ENCODE peak calls at places on chromosomes 7 and 10, in five cellular contexts. K is CD8-positive, alpha-beta T cell; R is endodermal cell; E is BJ; N is A549. O is an unnamed sample.

GRCh38 chr10:33337335-33337854 is 2.9 kb upstream of the NRP1 start:
- DNase-seq in K (no peak), R (peak; percentile 62), E (no peak), N (peak; percentile 48), O (no peak)

GRCh38 chr7:96327429-96327828 is 5.5 kb upstream of the SLC25A13 start:
- DNase-seq in K (no peak), R (no peak), E (no peak), N (no peak), O (no peak)

GRCh38 chr7:144001543-144001942 is 1.4 kb downstream of the OR6B1 start:
- DNase-seq in K (no peak), R (no peak), E (no peak), N (no peak), O (no peak)

GRCh38 chr7:50599385-50599784 is 34.2 kb upstream of the DDC start:
- DNase-seq in K (no peak), R (no peak), E (no peak), N (no peak), O (no peak)

GRCh38 chr7:127718325-127718724 is 66.3 kb downstream of the SND1 start:
- DNase-seq in K (no peak), R (no peak), E (no peak), N (no peak), O (no peak)

GRCh38 chr10:49222170-49222569 is 34.0 kb upstream of the TMEM273 start:
- DNase-seq in K (no peak), R (no peak), E (no peak), N (peak; percentile 10), O (no peak)

GRCh38 chr7:155803418-155804376 is 8.6 kb downstream of the SHH start:
- DNase-seq in K (no peak), R (peak; percentile 90), E (no peak), N (peak; percentile 64), O (no peak)

GRCh38 chr7:132939495-132939894 is 142.4 kb downstream of the CHCHD3 start:
- DNase-seq in K (no peak), R (no peak), E (no peak), N (no peak), O (no peak)

GRCh38 chr7:78702770-78703169 is 750.7 kb downstream of the MAGI2 start:
- DNase-seq in K (no peak), R (no peak), E (peak; percentile 95), N (no peak), O (no peak)

GRCh38 chr10:58747687-58748086 is 235.0 kb downstream of the BICC1 start:
- DNase-seq in K (no peak), R (no peak), E (no peak), N (no peak), O (no peak)

GRCh38 chr7:17681965-17682364 is 258.3 kb downstream of the SNX13 start:
- DNase-seq in K (no peak), R (no peak), E (no peak), N (no peak), O (no peak)

GRCh38 chr10:12717981-12718707 is 283.4 kb downstream of the CCDC3 start:
- DNase-seq in K (no peak), R (no peak), E (no peak), N (no peak), O (no peak)

GRCh38 chr7:129989466-129989865 is 36.7 kb upstream of the UBE2H start:
- DNase-seq in K (peak; percentile 42), R (no peak), E (no peak), N (no peak), O (no peak)

GRCh38 chr10:96930469-96930868 is 98.4 kb downstream of the LCOR start:
- DNase-seq in K (no peak), R (no peak), E (no peak), N (no peak), O (no peak)

GRCh38 chr10:32318476-32318896 is 28.5 kb downstream of the EPC1 start:
- DNase-seq in K (no peak), R (no peak), E (no peak), N (no peak), O (no peak)

GRCh38 chr10:792083-792791 is 102.8 kb upstream of the DIP2C start:
- DNase-seq in K (no peak), R (peak; percentile 29), E (no peak), N (no peak), O (no peak)

GRCh38 chr10:22103701-22104100 is 100.2 kb upstream of the DNAJC1 start:
- DNase-seq in K (no peak), R (peak; percentile 56), E (no peak), N (peak; percentile 14), O (no peak)

GRCh38 chr7:147088916-147089315 is 972.3 kb downstream of the CNTNAP2 start:
- DNase-seq in K (no peak), R (no peak), E (no peak), N (no peak), O (no peak)

GRCh38 chr10:3699896-3700295 is 85.1 kb downstream of the KLF6 start:
- DNase-seq in K (no peak), R (no peak), E (no peak), N (no peak), O (no peak)

GRCh38 chr10:110324201-110324804 is 19.6 kb upstream of the SMNDC1 start:
- DNase-seq in K (no peak), R (peak; percentile 62), E (no peak), N (peak; percentile 48), O (no peak)

GRCh38 chr7:64876792-64877713 is 26.0 kb upstream of the ZNF273 start:
- DNase-seq in K (peak; percentile 68), R (peak; percentile 47), E (no peak), N (no peak), O (peak; percentile 98)

GRCh38 chr10:89283174-89283987 is 18.5 kb upstream of the IFIT2 start:
- DNase-seq in K (no peak), R (no peak), E (no peak), N (no peak), O (no peak)

GRCh38 chr10:36256166-36256565 is 614.1 kb upstream of the FZD8 start:
- DNase-seq in K (no peak), R (no peak), E (no peak), N (no peak), O (no peak)

GRCh38 chr7:98569606-98570337 is 47.3 kb upstream of the NPTX2 start:
- DNase-seq in K (no peak), R (no peak), E (no peak), N (no peak), O (no peak)

DNA sequence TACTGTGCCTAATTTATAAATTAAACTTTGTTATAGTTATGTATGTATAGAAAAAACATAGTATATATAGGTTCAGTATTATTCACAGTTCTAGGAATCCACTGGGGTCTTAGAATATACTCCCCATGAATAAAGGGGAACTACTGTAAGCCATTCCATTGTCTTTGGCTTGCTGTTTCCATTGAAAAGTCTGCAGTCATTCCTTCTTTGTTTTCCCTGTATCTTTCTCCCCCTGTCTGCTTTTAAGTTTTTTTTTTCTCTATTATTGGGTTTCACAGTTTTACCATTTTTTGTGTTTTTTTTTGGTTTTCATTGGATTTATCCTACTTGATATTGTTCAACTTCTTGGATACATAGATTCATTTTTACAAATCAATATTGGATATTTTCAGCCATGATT is 6.7 kb upstream of the PNLIP start:
- DNase-seq in K (no peak), R (no peak), E (no peak), N (no peak), O (no peak)
- TF ChIP-seq CTCF in K (no peak), R (no peak), E (no peak), N (no peak), O (no peak)

DNA sequence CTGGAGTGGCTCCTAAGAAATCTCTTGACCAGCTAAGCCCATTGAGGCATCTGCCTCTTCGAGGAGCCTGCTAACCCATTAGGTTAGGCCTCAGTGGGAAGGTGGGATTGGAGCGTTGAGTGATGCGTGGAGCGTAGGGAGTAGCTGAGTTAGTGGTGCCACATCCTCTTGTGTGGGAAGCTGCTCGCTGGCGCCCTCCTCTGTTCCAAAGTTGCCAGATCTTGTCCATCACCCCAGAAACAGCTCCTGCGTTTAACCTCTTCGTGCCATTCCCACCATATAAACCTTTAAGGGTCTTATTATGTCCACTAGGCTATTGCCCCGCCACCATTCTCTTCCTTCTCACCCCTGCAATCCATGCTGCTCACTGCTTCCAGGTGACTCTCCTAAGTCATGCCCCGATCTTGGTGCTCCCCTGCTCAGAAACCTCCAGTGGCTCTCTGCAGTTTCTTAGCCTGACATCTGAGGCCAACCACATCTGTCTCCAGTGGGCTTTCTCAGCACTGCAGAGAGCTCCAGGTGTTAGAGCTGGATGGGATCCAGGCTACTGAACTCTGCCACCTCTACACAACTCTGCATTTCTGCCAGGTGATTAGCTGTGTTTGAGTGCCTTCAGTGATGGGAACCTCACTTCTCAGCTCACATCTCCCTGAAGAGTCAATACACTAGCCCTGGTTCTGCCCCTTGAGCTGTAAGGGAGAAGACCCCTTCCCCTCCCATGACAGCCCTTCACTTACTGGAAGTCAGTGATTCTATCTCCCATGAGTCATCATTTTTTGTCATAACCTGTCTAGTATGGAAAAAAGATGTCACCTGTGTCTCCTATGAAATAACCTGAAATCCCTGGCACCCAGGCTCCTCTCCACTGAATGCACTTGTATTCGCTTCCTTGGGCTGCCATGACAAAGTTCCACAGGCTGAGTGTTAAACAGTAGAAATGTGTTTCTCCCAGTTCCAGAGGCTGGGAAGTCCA is 65.0 kb upstream of the FGFR2 start:
- DNase-seq in K (no peak), R (peak; percentile 92), E (no peak), N (peak; percentile 25), O (no peak)
- TF ChIP-seq CTCF in K (no peak), R (peak; percentile 89), E (no peak), N (no peak), O (peak; percentile 43)

GRCh38 chr10:133394064-133394663 is at the start of gene MTG1:
- DNase-seq in K (peak; percentile 94), R (peak; percentile 98), E (peak; percentile 49), N (peak; percentile 93), O (no peak)
- TF ChIP-seq CTCF in K (no peak), R (peak; percentile 40), E (peak; percentile 7), N (no peak), O (no peak)

GRCh38 chr10:104642311-104643022 is 1.4 kb downstream of the SORCS3 start:
- DNase-seq in K (no peak), R (peak; percentile 97), E (no peak), N (peak; percentile 65), O (no peak)
- TF ChIP-seq CTCF in K (no peak), R (peak; percentile 91), E (peak; percentile 39), N (peak; percentile 40), O (peak; percentile 54)

GRCh38 chr10:14302035-14302434 is 28.7 kb downstream of the FRMD4A start:
- DNase-seq in K (no peak), R (no peak), E (no peak), N (no peak), O (no peak)
- TF ChIP-seq CTCF in K (no peak), R (peak; percentile 80), E (peak; percentile 62), N (no peak), O (peak; percentile 11)

GRCh38 chr7:72163266-72163665 is 248.9 kb downstream of the CALN1 start:
- DNase-seq in K (no peak), R (no peak), E (no peak), N (no peak), O (no peak)

GRCh38 chr7:72161534-72161933 is 250.6 kb downstream of the CALN1 start:
- DNase-seq in K (no peak), R (peak; percentile 86), E (no peak), N (no peak), O (no peak)
- TF ChIP-seq CTCF in K (no peak), R (peak; percentile 68), E (no peak), N (no peak), O (no peak)

O was measured in D721Med.